ENCODE peak calls at places on chromosomes 4 and X, in nine cellular contexts. Q is heart left ventricle; P is IMR-90; Y is adipocyte; E is CD8-positive, alpha-beta T cell; K is tibial artery; B is cardiac muscle cell; X is left lung; M is upper lobe of right lung. A is an unnamed sample.

GRCh38 chr4:8410641-8411271 is 29.8 kb downstream of the ACOX3 start:
- DNase-seq in Q (peak; percentile 57), P (peak; percentile 59), Y (peak; percentile 62), E (no peak), K (peak; percentile 52), B (peak; percentile 80), X (no peak), M (no peak), A (peak; percentile 52)

GRCh38 chrX:25295466-25295865 is 279.7 kb upstream of the ARX start:
- DNase-seq in Q (no peak), P (no peak), Y (no peak), E (no peak), K (no peak), B (no peak), X (no peak), M (no peak), A (no peak)

GRCh38 chr4:150217192-150217591 is 138.9 kb downstream of the DCLK2 start:
- DNase-seq in Q (no peak), P (peak; percentile 87), Y (peak; percentile 71), E (no peak), K (no peak), B (peak; percentile 28), X (no peak), M (no peak), A (no peak)

GRCh38 chr4:38989487-38989886 is 42.7 kb downstream of the TMEM156 start:
- DNase-seq in Q (no peak), P (peak; percentile 65), Y (peak; percentile 33), E (no peak), K (no peak), B (no peak), X (no peak), M (no peak), A (peak; percentile 33)

GRCh38 chrX:13126785-13127184 is 82.4 kb upstream of the FAM9C start:
- DNase-seq in Q (no peak), P (no peak), Y (no peak), E (no peak), K (no peak), B (no peak), X (no peak), M (no peak), A (no peak)

GRCh38 chr4:128524311-128524710 is 236.7 kb upstream of the PGRMC2 start:
- DNase-seq in Q (no peak), P (peak; percentile 65), Y (peak; percentile 76), E (no peak), K (peak; percentile 67), B (no peak), X (peak; percentile 80), M (peak; percentile 68), A (peak; percentile 92)

GRCh38 chrX:119488749-119489148 is 20.5 kb downstream of the SLC25A5 start:
- DNase-seq in Q (peak; percentile 32), P (peak; percentile 51), Y (peak; percentile 78), E (peak; percentile 9), K (peak; percentile 38), B (peak; percentile 50), X (no peak), M (no peak), A (peak; percentile 32)

GRCh38 chrX:112056886-112057285 is 25.7 kb downstream of the TRPC5 start:
- DNase-seq in Q (no peak), P (no peak), Y (no peak), E (no peak), K (no peak), B (no peak), X (no peak), M (no peak), A (no peak)

GRCh38 chrX:24026403-24026801 is 584 bp downstream of the KLHL15 start:
- DNase-seq in Q (no peak), P (no peak), Y (peak; percentile 37), E (no peak), K (no peak), B (no peak), X (no peak), M (no peak), A (no peak)

GRCh38 chr4:137370206-137370633 is 162.1 kb downstream of the PCDH18 start:
- DNase-seq in Q (no peak), P (peak; percentile 85), Y (peak; percentile 49), E (no peak), K (no peak), B (no peak), X (no peak), M (no peak), A (no peak)

GRCh38 chrX:154987940-154988339 is 34.6 kb downstream of the F8 start:
- DNase-seq in Q (no peak), P (no peak), Y (no peak), E (no peak), K (no peak), B (no peak), X (no peak), M (no peak), A (no peak)

GRCh38 chr4:88818650-88819470 is 121.2 kb upstream of the NAP1L5 start:
- DNase-seq in Q (peak; percentile 34), P (peak; percentile 59), Y (peak; percentile 60), E (no peak), K (peak; percentile 47), B (peak; percentile 28), X (no peak), M (no peak), A (peak; percentile 23)

GRCh38 chrX:130125090-130125489 is 14.8 kb upstream of the ELF4 start:
- DNase-seq in Q (peak; percentile 64), P (no peak), Y (no peak), E (no peak), K (peak; percentile 79), B (no peak), X (no peak), M (no peak), A (peak; percentile 77)

GRCh38 chr4:184234155-184234554 is 16.5 kb upstream of the ENPP6 start:
- DNase-seq in Q (no peak), P (no peak), Y (no peak), E (no peak), K (no peak), B (no peak), X (no peak), M (no peak), A (no peak)

GRCh38 chrX:121333942-121334341 is 286.5 kb downstream of the GLUD2 start:
- DNase-seq in Q (no peak), P (no peak), Y (no peak), E (no peak), K (no peak), B (peak; percentile 3), X (no peak), M (no peak), A (no peak)

GRCh38 chr4:155854597-155855226 is 11.4 kb downstream of the ASIC5 start:
- DNase-seq in Q (no peak), P (peak; percentile 86), Y (peak; percentile 74), E (no peak), K (no peak), B (no peak), X (peak; percentile 15), M (no peak), A (peak; percentile 11)

GRCh38 chr4:165873298-165874071 is 448 bp downstream of the TLL1 start:
- DNase-seq in Q (peak; percentile 28), P (no peak), Y (peak; percentile 62), E (no peak), K (no peak), B (peak; percentile 74), X (peak; percentile 76), M (peak; percentile 72), A (peak; percentile 28)

DNA sequence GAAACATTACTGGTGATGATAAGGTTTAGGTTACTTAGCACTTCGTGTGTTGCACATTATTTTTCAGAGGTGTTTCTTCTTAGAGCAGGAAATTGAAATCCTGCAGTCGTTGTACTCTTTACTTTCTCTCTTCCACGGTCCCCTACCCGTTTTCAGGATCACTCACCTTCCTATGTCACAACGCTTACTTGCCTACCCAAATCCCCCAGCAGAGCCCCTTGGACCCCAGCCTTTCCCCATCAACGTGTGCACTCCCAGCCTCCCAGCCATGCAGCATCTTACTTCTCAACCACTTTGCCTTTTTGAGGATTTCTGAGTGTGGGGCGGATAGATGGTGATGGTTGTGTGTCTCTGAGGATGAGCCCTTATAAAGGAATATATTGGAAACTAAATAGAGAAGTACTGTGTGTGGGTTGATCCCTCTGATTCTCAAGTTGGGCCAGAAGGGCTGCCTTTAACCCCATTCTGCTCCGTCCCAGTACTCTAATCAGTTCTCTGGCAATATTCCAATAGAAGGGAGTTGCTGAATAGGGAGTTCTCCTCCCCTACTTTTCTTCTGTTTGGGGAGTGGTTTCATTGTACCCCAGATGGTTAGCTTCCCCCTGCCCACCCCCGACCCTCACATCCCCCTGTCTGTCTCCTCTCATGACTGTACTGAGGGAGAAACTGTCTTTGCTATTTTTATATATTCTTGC is 1.6 kb downstream of the MID2 start:
- DNase-seq in Q (no peak), P (no peak), Y (peak; percentile 48), E (no peak), K (no peak), B (no peak), X (no peak), M (no peak), A (no peak)
- H3K4me3 ChIP-seq in Q (no peak overlapping the region), P (no peak overlapping the region), Y (peak overlapping the region; percentile 67), E (peak overlapping the region; percentile 54), K (peak overlapping the region; percentile 71), B (peak overlapping the region; percentile 42), X (peak overlapping the region; percentile 45), M (peak overlapping the region; percentile 60), A (peak overlapping the region; percentile 10)

GRCh38 chr4:40809058-40809457 is 59.3 kb downstream of the NSUN7 start:
- DNase-seq in Q (no peak), P (no peak), Y (no peak), E (no peak), K (no peak), B (no peak), X (no peak), M (no peak), A (no peak)

GRCh38 chr4:40800064-40800463 is 50.3 kb downstream of the NSUN7 start:
- DNase-seq in Q (no peak), P (no peak), Y (no peak), E (no peak), K (no peak), B (no peak), X (no peak), M (no peak), A (no peak)

DNA sequence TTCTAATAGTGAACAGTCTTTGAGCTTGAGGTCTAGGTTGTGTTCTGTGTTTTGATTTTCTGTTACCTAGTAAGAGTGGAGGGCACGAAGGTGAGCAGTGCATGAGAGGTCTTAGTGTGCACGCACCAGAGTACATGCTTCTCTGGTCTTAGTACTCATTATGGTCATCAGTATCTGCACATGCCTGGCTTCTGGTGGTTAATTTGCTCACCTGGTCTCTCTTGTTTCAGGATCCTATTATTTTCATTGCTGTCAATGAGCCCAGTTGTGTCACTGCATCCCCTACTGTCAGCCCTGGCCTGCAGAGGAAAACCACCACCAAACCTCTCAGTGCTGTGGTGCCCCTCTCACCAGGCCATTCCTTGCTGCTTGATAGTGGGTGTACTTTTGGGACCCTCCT is 54.8 kb downstream of the NSUN7 start:
- DNase-seq in Q (no peak), P (no peak), Y (no peak), E (no peak), K (no peak), B (no peak), X (no peak), M (no peak), A (no peak)
- H3K9me3 ChIP-seq in Q (no peaks in the 10 kb centered on the region), P (no peaks in the 10 kb centered on the region), Y (no peaks in the 10 kb centered on the region), E (no peaks in the 10 kb centered on the region), K (no peaks in the 10 kb centered on the region), B (no peaks in the 10 kb centered on the region), X (no peaks in the 10 kb centered on the region), M (no peaks in the 10 kb centered on the region), A (no peaks in the 10 kb centered on the region)

GRCh38 chr4:112514449-112515277 is 1.3 kb downstream of the NEUROG2 start:
- DNase-seq in Q (no peak), P (no peak), Y (peak; percentile 30), E (no peak), K (no peak), B (no peak), X (peak; percentile 80), M (no peak), A (peak; percentile 15)
- H3K4me3 ChIP-seq in Q (peak overlapping the region; percentile 45), P (peak overlapping the region; percentile 67), Y (peak overlapping the region; percentile 82), E (peak overlapping the region; percentile 21), K (peak overlapping the region; percentile 60), B (peak overlapping the region; percentile 22), X (peak overlapping the region; percentile 49), M (peak overlapping the region; percentile 53), A (peak overlapping the region; percentile 41)

GRCh38 chr4:256492-256891 is 48.8 kb downstream of the ZNF732 start:
- DNase-seq in Q (no peak), P (no peak), Y (no peak), E (no peak), K (no peak), B (no peak), X (no peak), M (no peak), A (no peak)
- H3K9me3 ChIP-seq in Q (peaks cover 100% of the 10 kb centered on the region), P (peaks cover 32% of the 10 kb centered on the region), Y (peaks cover 100% of the 10 kb centered on the region), E (peaks cover 19% of the 10 kb centered on the region), K (peaks cover 98% of the 10 kb centered on the region), B (peaks cover 20% of the 10 kb centered on the region), X (peaks cover 100% of the 10 kb centered on the region), M (peaks cover 75% of the 10 kb centered on the region), A (peaks cover 10% of the 10 kb centered on the region)